ENCODE peak calls at places on chromosomes 7 and 10, in four cellular contexts. R is heart right ventricle, D is left lung, A is stomach. Q is an unnamed sample. For H3K4me1, the result is how much of the 10 kb centered on the place peaks cover.

GRCh38 chr7:109696723-109697122 is 1127.0 kb downstream of the DNAJB9 start:
- DNase-seq in A (no peak), R (no peak), D (no peak), Q (no peak)

GRCh38 chr10:5461201-5461585 is 38.2 kb downstream of the CALML5 start:
- DNase-seq in A (no peak), D (no peak), R (no peak), Q (no peak)

GRCh38 chr10:74880041-74880440 is 53.6 kb downstream of the KAT6B start:
- DNase-seq in R (no peak), A (no peak), D (no peak), Q (no peak)

GRCh38 chr7:26853788-26854393 is 10.5 kb downstream of the SKAP2 start:
- DNase-seq in D (no peak), A (no peak), R (no peak), Q (no peak)

GRCh38 chr10:24891823-24892222 is 60.6 kb downstream of the PRTFDC1 start:
- DNase-seq in A (no peak), R (no peak), D (no peak), Q (no peak)

GRCh38 chr7:140121321-140121720 is 55.5 kb downstream of the KDM7A start:
- DNase-seq in R (no peak), A (no peak), D (no peak), Q (no peak)

GRCh38 chr7:125480762-125481161 is 551.1 kb upstream of the POT1 start:
- DNase-seq in D (no peak), R (no peak), A (no peak), Q (no peak)

GRCh38 chr10:13529714-13529973 is 830 bp upstream of the BEND7 start:
- DNase-seq in R (no peak), A (no peak), D (no peak), Q (no peak)

GRCh38 chr7:35727571-35727970 is 32.6 kb upstream of the HERPUD2 start:
- DNase-seq in D (no peak), R (no peak), A (no peak), Q (no peak)

GRCh38 chr10:54133201-54133600 is 667.8 kb downstream of the PCDH15 start:
- DNase-seq in A (no peak), D (no peak), R (no peak), Q (no peak)

GRCh38 chr10:89086801-89087513 is 96.4 kb downstream of the FAS start:
- DNase-seq in D (peak), R (peak), A (peak), Q (peak)

GRCh38 chr7:98394377-98394836 is 6.5 kb downstream of the BAIAP2L1 start:
- DNase-seq in A (no peak), D (no peak), R (no peak), Q (no peak)

GRCh38 chr10:131155218-131155902 is 156.2 kb downstream of the TCERG1L start:
- DNase-seq in A (no peak), D (peak), R (no peak), Q (no peak)

GRCh38 chr10:112756118-112756512 is 193.9 kb upstream of the TCF7L2 start:
- DNase-seq in R (no peak), A (no peak), D (no peak), Q (no peak)

GRCh38 chr10:112759519-112759918 is 190.5 kb upstream of the TCF7L2 start:
- DNase-seq in A (no peak), R (no peak), D (no peak), Q (no peak)

GRCh38 chr10:112761256-112761655 is 188.8 kb upstream of the TCF7L2 start:
- DNase-seq in D (no peak), R (no peak), A (no peak), Q (no peak)

GRCh38 chr10:112755446-112756117 is 194.5 kb upstream of the TCF7L2 start:
- DNase-seq in D (no peak), A (no peak), R (no peak), Q (no peak)

DNA sequence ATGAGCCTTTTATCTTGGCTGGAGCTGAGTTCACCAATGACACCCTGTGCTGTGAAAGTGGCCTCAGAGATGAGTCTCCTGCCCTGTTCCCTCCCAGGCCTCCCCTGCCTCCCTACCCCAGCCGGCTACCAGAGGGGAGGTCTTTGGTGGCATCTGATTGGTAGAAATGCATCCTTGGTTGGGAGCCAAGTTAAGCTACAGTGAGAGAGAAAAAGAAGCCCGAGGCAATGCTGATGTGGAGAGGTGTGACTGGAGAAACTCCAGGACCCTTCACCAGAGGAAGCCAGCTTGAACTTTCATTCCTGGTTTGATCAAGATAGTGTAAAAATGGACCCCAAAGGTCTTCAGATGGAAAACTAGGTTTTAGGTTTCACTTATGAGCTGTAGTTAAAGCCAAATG is 191.1 kb upstream of the TCF7L2 start:
- DNase-seq in D (no peak), R (no peak), A (no peak), Q (no peak)
- H3K4me3 ChIP-seq in D (no peak), R (no peak), A (no peak), Q (no peak)

DNA sequence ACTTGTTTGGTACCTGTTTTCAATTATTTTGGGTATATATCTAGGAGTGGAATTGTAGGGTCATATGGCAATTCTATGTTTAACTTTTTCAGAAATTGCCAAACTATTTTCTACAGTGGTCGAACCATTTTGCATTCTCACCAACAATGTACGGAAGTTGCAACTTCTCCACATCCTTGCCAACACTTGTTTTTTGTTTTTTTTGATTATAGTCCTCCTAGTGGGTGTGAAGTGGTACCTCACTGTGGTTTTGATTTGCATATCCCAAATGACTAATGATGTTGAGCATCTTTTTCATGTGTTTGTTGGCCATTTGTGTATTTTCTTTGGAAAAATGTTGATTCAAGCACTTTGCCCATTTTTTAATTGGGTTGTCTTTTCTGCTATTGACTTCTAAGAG is 122.1 kb downstream of the RPS24 start:
- DNase-seq in A (no peak), R (no peak), D (no peak), Q (no peak)
- TF ChIP-seq CTCF in A (no peak), R (no peak), D (no peak), Q (no peak)

DNA sequence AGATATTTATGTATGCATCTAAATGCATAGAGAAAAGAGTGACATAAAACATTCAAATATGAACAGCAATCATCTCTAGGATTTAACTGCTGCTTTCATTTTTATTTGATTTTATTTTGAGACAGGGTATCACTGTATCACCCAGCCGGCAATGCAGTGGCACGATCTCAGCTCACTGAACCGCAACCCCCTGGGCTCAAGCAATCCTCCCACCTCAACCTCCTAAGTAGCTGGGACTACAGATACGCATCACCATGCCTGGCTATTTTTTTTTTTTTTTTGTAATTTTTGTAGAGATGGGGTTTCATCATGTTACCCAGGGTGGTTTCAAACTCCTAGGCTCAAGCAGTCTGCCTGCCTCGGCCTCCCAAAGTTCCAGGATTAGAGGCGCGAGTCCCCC is 129.5 kb downstream of the KCNMA1 start:
- DNase-seq in D (no peak), R (no peak), A (no peak), Q (no peak)
- H3K4me1 ChIP-seq in D (under half), R (under half), A (under half), Q (under half)

GRCh38 chr7:150451833-150452431 is 1.5 kb downstream of the GIMAP8 start:
- DNase-seq in R (peak), D (no peak), A (no peak), Q (no peak)
- H3K4me3 ChIP-seq in R (peak), D (peak), A (peak), Q (peak)